ENCODE peak calls at places on chromosomes 2 and 18, in four cellular contexts. One of them, this sample, is unnamed.

GRCh38 chr2:179768765-179769164 is 92.6 kb downstream of the ZNF385B start:
- DNase-seq in endothelial cell: no peak
- DNase-seq in fibroblast of lung: peak
- DNase-seq in WTC11: no peak
- DNase-seq in this sample: no peak

GRCh38 chr2:195092341-195092740 is 564.7 kb upstream of the SLC39A10 start:
- DNase-seq in WTC11: peak
- DNase-seq in endothelial cell: no peak
- DNase-seq in fibroblast of lung: no peak
- DNase-seq in this sample: no peak

GRCh38 chr2:115305712-115306111 is 863.3 kb downstream of the DPP10 start:
- DNase-seq in WTC11: no peak
- DNase-seq in endothelial cell: no peak
- DNase-seq in fibroblast of lung: no peak
- DNase-seq in this sample: no peak

GRCh38 chr18:76380791-76381405 is 114.1 kb downstream of the ZNF516 start:
- DNase-seq in fibroblast of lung: no peak
- DNase-seq in endothelial cell: peak
- DNase-seq in WTC11: peak
- DNase-seq in this sample: no peak

GRCh38 chr2:222944552-222944951 is 83.7 kb downstream of the ACSL3 start:
- DNase-seq in fibroblast of lung: no peak
- DNase-seq in endothelial cell: no peak
- DNase-seq in WTC11: no peak
- DNase-seq in this sample: no peak

GRCh38 chr2:155980941-155981561 is 351.5 kb downstream of the NR4A2 start:
- DNase-seq in endothelial cell: no peak
- DNase-seq in fibroblast of lung: no peak
- DNase-seq in WTC11: no peak
- DNase-seq in this sample: no peak

GRCh38 chr2:151922845-151923666 is 94.8 kb upstream of the ARL5A start:
- DNase-seq in WTC11: no peak
- DNase-seq in endothelial cell: no peak
- DNase-seq in fibroblast of lung: no peak
- DNase-seq in this sample: no peak

GRCh38 chr18:40367576-40367975 is 1587.5 kb upstream of the PIK3C3 start:
- DNase-seq in fibroblast of lung: no peak
- DNase-seq in endothelial cell: peak
- DNase-seq in WTC11: no peak
- DNase-seq in this sample: no peak

GRCh38 chr18:2173464-2173863 is 397.8 kb downstream of the METTL4 start:
- DNase-seq in WTC11: no peak
- DNase-seq in endothelial cell: no peak
- DNase-seq in fibroblast of lung: peak
- DNase-seq in this sample: no peak

GRCh38 chr2:19474128-19474527 is 115.7 kb upstream of the OSR1 start:
- DNase-seq in fibroblast of lung: peak
- DNase-seq in WTC11: no peak
- DNase-seq in endothelial cell: no peak
- DNase-seq in this sample: no peak

GRCh38 chr2:25215948-25216679 is 47.7 kb upstream of the POMC start:
- DNase-seq in endothelial cell: peak
- DNase-seq in fibroblast of lung: peak
- DNase-seq in WTC11: peak
- DNase-seq in this sample: peak

GRCh38 chr2:162085090-162085891 is 11.3 kb upstream of the DPP4 start:
- DNase-seq in endothelial cell: no peak
- DNase-seq in WTC11: no peak
- DNase-seq in fibroblast of lung: peak
- DNase-seq in this sample: no peak

GRCh38 chr2:230682546-230682945 is 30.1 kb upstream of the CAB39 start:
- DNase-seq in endothelial cell: no peak
- DNase-seq in WTC11: no peak
- DNase-seq in fibroblast of lung: no peak
- DNase-seq in this sample: no peak

GRCh38 chr2:186058604-186059003 is 320.0 kb downstream of the FSIP2 start:
- DNase-seq in WTC11: no peak
- DNase-seq in endothelial cell: no peak
- DNase-seq in fibroblast of lung: peak
- DNase-seq in this sample: no peak

GRCh38 chr18:52888014-52888413 is 548.0 kb downstream of the DCC start:
- DNase-seq in WTC11: no peak
- DNase-seq in endothelial cell: no peak
- DNase-seq in fibroblast of lung: no peak
- DNase-seq in this sample: no peak

GRCh38 chr2:223500690-223501089 is 101.5 kb downstream of the SCG2 start:
- DNase-seq in WTC11: no peak
- DNase-seq in fibroblast of lung: no peak
- DNase-seq in endothelial cell: no peak
- DNase-seq in this sample: no peak

GRCh38 chr2:152632736-152633135 is 84.5 kb downstream of the PRPF40A start:
- DNase-seq in endothelial cell: no peak
- DNase-seq in WTC11: no peak
- DNase-seq in fibroblast of lung: no peak
- DNase-seq in this sample: no peak

GRCh38 chr2:17916584-17916983 is 38.1 kb downstream of the KCNS3 start:
- DNase-seq in WTC11: no peak
- DNase-seq in fibroblast of lung: no peak
- DNase-seq in endothelial cell: no peak
- DNase-seq in this sample: no peak

GRCh38 chr2:17915811-17916523 is 37.5 kb downstream of the KCNS3 start:
- DNase-seq in fibroblast of lung: no peak
- DNase-seq in WTC11: no peak
- DNase-seq in endothelial cell: no peak
- DNase-seq in this sample: no peak

GRCh38 chr2:17915099-17915498 is 36.6 kb downstream of the KCNS3 start:
- DNase-seq in fibroblast of lung: no peak
- DNase-seq in WTC11: no peak
- DNase-seq in endothelial cell: no peak
- DNase-seq in this sample: no peak

GRCh38 chr2:17918789-17919188 is 40.3 kb downstream of the KCNS3 start:
- DNase-seq in endothelial cell: peak
- DNase-seq in fibroblast of lung: no peak
- DNase-seq in WTC11: peak
- DNase-seq in this sample: no peak
- TF ChIP-seq CTCF in endothelial cell: no peak
- TF ChIP-seq CTCF in fibroblast of lung: no peak
- TF ChIP-seq CTCF in WTC11: no peak
- TF ChIP-seq CTCF in this sample: peak

DNA sequence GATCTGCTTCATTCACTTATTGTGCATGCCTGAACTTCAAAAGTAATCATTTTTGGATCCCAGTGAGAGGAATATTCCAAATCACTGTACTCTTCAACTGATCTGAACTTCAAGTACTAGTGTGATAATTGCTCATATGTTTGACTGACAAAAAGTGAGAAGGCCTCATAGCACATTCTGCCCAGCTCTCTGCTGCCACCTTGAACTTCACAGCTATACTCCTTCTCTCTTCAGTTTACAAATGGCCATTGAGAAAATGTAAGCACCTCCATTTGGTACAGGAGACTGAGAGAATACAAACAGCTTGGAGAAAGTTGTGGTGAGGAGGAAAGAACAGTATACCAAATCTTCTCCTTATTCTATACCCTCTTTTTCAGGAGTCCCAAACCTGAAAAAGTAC is 946.0 kb upstream of the CHAC2 start:
- DNase-seq in endothelial cell: no peak
- DNase-seq in fibroblast of lung: no peak
- DNase-seq in WTC11: no peak
- DNase-seq in this sample: no peak
- TF ChIP-seq CTCF in endothelial cell: no peak
- TF ChIP-seq CTCF in fibroblast of lung: no peak
- TF ChIP-seq CTCF in WTC11: no peak
- TF ChIP-seq CTCF in this sample: peak

DNA sequence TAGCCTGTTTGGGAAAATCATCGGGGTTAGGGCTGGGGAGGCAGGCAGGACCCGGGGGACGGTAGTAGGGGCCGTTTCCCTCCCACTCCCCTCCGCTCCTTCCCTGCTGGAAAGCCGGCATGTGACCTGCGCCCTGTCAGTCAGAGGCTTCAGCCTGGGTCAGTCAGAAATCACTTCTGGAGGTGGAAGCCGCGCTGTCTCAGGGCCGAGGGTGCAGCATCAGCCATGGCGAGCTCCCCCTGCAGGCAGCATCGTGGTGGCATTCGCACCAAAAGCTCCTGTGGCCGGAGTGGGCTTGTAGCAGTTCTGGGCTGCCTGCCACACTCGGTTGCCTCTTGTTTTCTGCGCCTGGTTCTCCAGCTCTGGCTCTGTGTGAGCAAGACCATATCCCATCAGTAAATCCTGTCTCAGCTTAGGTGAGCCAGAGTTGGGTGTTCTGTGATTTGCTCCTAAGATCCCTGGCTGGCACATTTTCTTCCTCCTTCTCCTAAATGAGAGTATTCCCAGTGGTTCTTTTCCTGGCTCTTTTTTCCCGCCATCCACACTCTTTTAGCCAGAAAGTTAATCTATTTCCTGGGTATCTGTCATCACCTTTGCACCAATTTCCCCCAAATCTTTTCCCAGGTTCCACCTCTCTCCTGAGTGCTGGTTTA is 123.9 kb upstream of the CD302 start:
- DNase-seq in endothelial cell: peak
- DNase-seq in fibroblast of lung: peak
- DNase-seq in WTC11: peak
- DNase-seq in this sample: peak
- TF ChIP-seq CTCF in endothelial cell: peak
- TF ChIP-seq CTCF in fibroblast of lung: peak
- TF ChIP-seq CTCF in WTC11: peak
- TF ChIP-seq CTCF in this sample: peak

GRCh38 chr2:237565974-237566373 is 400 bp upstream of the PRLH start:
- DNase-seq in WTC11: no peak
- DNase-seq in fibroblast of lung: no peak
- DNase-seq in endothelial cell: no peak
- DNase-seq in this sample: no peak
- TF ChIP-seq CTCF in WTC11: no peak
- TF ChIP-seq CTCF in fibroblast of lung: no peak
- TF ChIP-seq CTCF in endothelial cell: no peak
- TF ChIP-seq CTCF in this sample: no peak

This sample was measured in progenitor cell of endocrine pancreas.